ENCODE peak calls at places on chromosome 3, in eight cellular contexts. V is colonic mucosa, R is OCI-LY7, D is ovary, Y is tibial artery, O is fibroblast of lung, K is right lobe of liver, U is left ventricle myocardium inferior. C is an unnamed sample.

GRCh38 chr3:21174461-21174860 is 576.5 kb downstream of the ZNF385D start:
- DNase-seq in V (no peak), R (no peak), D (no peak), Y (no peak), O (peak; percentile 19), K (no peak), U (no peak), C (no peak)

GRCh38 chr3:126476976-126477330 is 1.3 kb upstream of the ZXDC start:
- DNase-seq in V (no peak), R (no peak), D (no peak), Y (no peak), O (no peak), K (peak; percentile 42), U (no peak), C (no peak)

GRCh38 chr3:165158011-165158410 is 38.2 kb downstream of the SLITRK3 start:
- DNase-seq in V (no peak), R (no peak), D (no peak), Y (no peak), O (no peak), K (no peak), U (no peak), C (no peak)

GRCh38 chr3:134080761-134081160 is 51.0 kb upstream of the SLCO2A1 start:
- DNase-seq in V (no peak), R (no peak), D (no peak), Y (no peak), O (no peak), K (no peak), U (no peak), C (no peak)

GRCh38 chr3:85167576-85167975 is 208.8 kb downstream of the CADM2 start:
- DNase-seq in V (no peak), R (no peak), D (no peak), Y (no peak), O (no peak), K (no peak), U (no peak), C (no peak)

GRCh38 chr3:107198522-107199271 is 178.5 kb upstream of the CCDC54 start:
- DNase-seq in V (no peak), R (no peak), D (no peak), Y (no peak), O (peak; percentile 98), K (no peak), U (peak; percentile 64), C (no peak)

GRCh38 chr3:183061431-183062172 is 37.7 kb downstream of the MCCC1 start:
- DNase-seq in V (no peak), R (no peak), D (no peak), Y (no peak), O (peak; percentile 58), K (no peak), U (no peak), C (no peak)

GRCh38 chr3:123745184-123745855 is 138.8 kb downstream of the MYLK start:
- DNase-seq in V (no peak), R (peak; percentile 9), D (no peak), Y (no peak), O (peak; percentile 74), K (no peak), U (no peak), C (no peak)

GRCh38 chr3:58628823-58629562 is 37.6 kb downstream of the FAM3D start:
- DNase-seq in V (peak; percentile 72), R (no peak), D (peak; percentile 66), Y (peak; percentile 61), O (peak; percentile 98), K (no peak), U (no peak), C (peak; percentile 52)

GRCh38 chr3:104582092-104582491 is 784.6 kb upstream of the ALCAM start:
- DNase-seq in V (no peak), R (no peak), D (no peak), Y (no peak), O (no peak), K (no peak), U (no peak), C (no peak)

GRCh38 chr3:56684029-56684428 is 964 bp upstream of the TASOR start:
- DNase-seq in V (no peak), R (no peak), D (no peak), Y (no peak), O (no peak), K (no peak), U (no peak), C (no peak)

GRCh38 chr3:81692766-81693165 is 68.7 kb downstream of the GBE1 start:
- DNase-seq in V (no peak), R (no peak), D (no peak), Y (no peak), O (no peak), K (no peak), U (no peak), C (no peak)

GRCh38 chr3:158794206-158794605 is 7.6 kb upstream of the MFSD1 start:
- DNase-seq in V (no peak), R (no peak), D (no peak), Y (no peak), O (no peak), K (no peak), U (no peak), C (no peak)

GRCh38 chr3:88412346-88412745 is 262.6 kb downstream of the C3orf38 start:
- DNase-seq in V (no peak), R (no peak), D (no peak), Y (no peak), O (no peak), K (no peak), U (no peak), C (no peak)

GRCh38 chr3:100891827-100892226 is 101.4 kb downstream of the ABI3BP start:
- DNase-seq in V (no peak), R (no peak), D (no peak), Y (no peak), O (no peak), K (no peak), U (no peak), C (no peak)

GRCh38 chr3:100893108-100893507 is 100.1 kb downstream of the ABI3BP start:
- DNase-seq in V (no peak), R (no peak), D (no peak), Y (peak; percentile 40), O (no peak), K (no peak), U (no peak), C (peak; percentile 11)

GRCh38 chr3:100896994-100897393 is 96.2 kb downstream of the ABI3BP start:
- DNase-seq in V (no peak), R (no peak), D (no peak), Y (no peak), O (no peak), K (no peak), U (no peak), C (no peak)

GRCh38 chr3:100893590-100893989 is 99.6 kb downstream of the ABI3BP start:
- DNase-seq in V (no peak), R (no peak), D (peak; percentile 25), Y (no peak), O (peak; percentile 66), K (no peak), U (no peak), C (peak; percentile 11)

DNA sequence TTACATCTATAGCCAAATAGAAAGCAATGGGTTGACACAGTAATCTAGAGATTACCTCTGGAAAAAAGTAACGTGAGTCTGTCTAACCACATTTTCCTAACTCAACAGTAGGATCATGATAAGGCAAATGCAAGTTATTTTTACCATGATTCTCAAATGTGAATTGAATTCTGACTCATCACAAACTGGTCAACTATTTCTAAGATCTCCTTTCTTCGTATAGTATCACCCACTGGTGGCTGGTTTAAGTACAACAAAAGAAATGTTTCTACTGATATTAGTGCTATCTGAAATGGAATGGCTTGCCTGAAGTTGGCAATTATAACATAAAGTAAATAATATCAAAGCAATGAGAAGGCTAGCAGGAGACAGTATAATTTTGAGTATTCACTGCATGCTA is 102.2 kb downstream of the ABI3BP start:
- DNase-seq in V (no peak), R (no peak), D (no peak), Y (no peak), O (peak; percentile 69), K (no peak), U (no peak), C (no peak)
- TF ChIP-seq CTCF in V (no peak), R (no peak), D (no peak), Y (peak; percentile 28), O (no peak), K (no peak), U (peak; percentile 19), C (no peak)

GRCh38 chr3:89954135-89954534 is 846.7 kb downstream of the EPHA3 start:
- DNase-seq in V (no peak), R (no peak), D (no peak), Y (no peak), O (no peak), K (no peak), U (no peak), C (peak; percentile 17)

GRCh38 chr3:89955141-89955540 is 847.7 kb downstream of the EPHA3 start:
- DNase-seq in V (no peak), R (no peak), D (no peak), Y (no peak), O (peak; percentile 75), K (no peak), U (no peak), C (no peak)

DNA sequence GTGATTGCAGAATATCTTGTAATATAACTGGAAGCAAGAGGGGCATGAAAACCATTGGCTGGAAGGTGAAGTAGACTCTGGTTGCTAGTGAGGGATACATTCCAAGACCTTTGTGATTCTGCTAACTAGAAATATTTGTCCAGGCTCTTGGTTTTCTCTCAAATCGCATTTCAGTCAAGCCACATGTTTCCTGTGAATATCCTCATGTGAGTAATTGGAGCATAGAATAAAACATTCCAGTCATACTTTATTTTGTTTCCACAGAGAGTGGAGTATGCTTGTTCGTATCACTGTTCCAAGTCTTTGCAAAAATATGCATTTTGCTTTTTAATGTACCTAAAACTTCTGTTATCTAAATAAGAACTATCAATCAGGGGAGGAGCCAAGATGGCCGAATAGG is 850.0 kb downstream of the EPHA3 start:
- DNase-seq in V (no peak), R (no peak), D (no peak), Y (no peak), O (no peak), K (no peak), U (no peak), C (no peak)
- H3K27ac ChIP-seq in V (no peak overlapping the region), R (no peak overlapping the region), D (no peak overlapping the region), Y (no peak overlapping the region), O (no peak overlapping the region), K (no peak overlapping the region), U (no peak overlapping the region), C (no peak overlapping the region)

DNA sequence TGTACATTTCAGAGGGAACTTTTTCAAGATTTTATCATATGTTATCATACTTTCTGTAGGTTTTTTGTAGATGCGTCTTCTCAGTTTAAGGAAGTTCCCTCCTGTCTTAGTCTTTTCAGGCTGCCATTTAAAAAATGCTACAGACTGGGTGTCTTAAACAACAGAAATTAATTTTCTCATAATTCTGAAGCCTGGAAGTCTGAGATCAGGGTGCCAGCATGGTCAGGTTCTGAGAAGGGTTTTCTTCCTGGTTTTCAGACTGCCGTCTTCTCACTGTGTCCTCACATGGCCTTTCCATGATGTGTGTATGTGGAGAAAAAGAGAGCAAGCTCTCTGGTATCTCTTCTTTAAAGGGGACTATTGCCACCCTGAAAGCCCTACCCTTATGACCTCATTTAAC is 189.9 kb upstream of the SOX2 start:
- DNase-seq in V (no peak), R (no peak), D (no peak), Y (no peak), O (no peak), K (no peak), U (no peak), C (no peak)
- TF ChIP-seq CTCF in V (no peak), R (no peak), D (no peak), Y (no peak), O (no peak), K (no peak), U (no peak), C (no peak)

DNA sequence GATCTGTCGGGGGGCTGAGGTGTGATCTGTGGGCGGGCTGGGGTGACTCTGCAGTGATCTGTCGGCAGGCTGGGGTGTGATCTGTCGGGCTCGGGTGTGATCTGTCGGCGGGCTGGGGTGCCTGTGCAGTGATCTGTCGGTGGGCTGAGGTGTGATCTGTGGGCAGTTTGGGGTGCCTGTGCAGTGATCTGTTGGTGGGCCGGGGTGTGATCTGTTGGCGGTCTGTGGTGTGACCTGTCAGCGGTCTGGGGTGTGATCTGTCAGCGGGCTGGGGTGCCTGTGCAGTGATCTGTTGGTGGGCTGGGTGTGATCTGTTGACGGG is 205.1 kb downstream of the XXYLT1 start:
- DNase-seq in V (no peak), R (no peak), D (no peak), Y (no peak), O (no peak), K (no peak), U (no peak), C (no peak)
- H3K27ac ChIP-seq in V (no peak overlapping the region), R (no peak overlapping the region), D (no peak overlapping the region), Y (no peak overlapping the region), O (no peak overlapping the region), K (no peak overlapping the region), U (no peak overlapping the region), C (no peak overlapping the region)

C was measured in transverse colon.